ENCODE peak calls at places on chromosome 2, in six cellular contexts. S is fibroblast of lung, N is MM.1S, W is mesendoderm, U is neural progenitor cell, V is H9. K is an unnamed sample.

GRCh38 chr2:1553671-1554295 is 140.5 kb downstream of the TPO start:
- DNase-seq in N (no peak), V (no peak), W (peak; percentile 90), S (peak; percentile 85), U (peak; percentile 50), K (peak; percentile 67)

GRCh38 chr2:206392118-206392517 is 51.2 kb upstream of the ADAM23 start:
- DNase-seq in W (peak; percentile 67), U (peak; percentile 45), N (peak; percentile 65), S (peak; percentile 41), V (peak; percentile 49), K (no peak)

GRCh38 chr2:22701761-22702160 is 683.2 kb upstream of the KLHL29 start:
- DNase-seq in N (no peak), W (no peak), U (peak; percentile 64), V (no peak), S (no peak), K (no peak)

GRCh38 chr2:233707979-233708644 is 4.6 kb upstream of the UGT1A5 start:
- DNase-seq in N (no peak), U (no peak), W (no peak), V (no peak), S (peak; percentile 67), K (no peak)

GRCh38 chr2:69797836-69798465 is 31.5 kb upstream of the GMCL1 start:
- DNase-seq in S (peak; percentile 65), W (peak; percentile 89), V (no peak), U (no peak), N (no peak), K (no peak)

GRCh38 chr2:204933735-204934361 is 388.6 kb downstream of the PARD3B start:
- DNase-seq in V (no peak), S (no peak), W (no peak), N (no peak), U (no peak), K (no peak)

GRCh38 chr2:80238692-80239469 is 65.7 kb downstream of the LRRTM1 start:
- DNase-seq in U (peak; percentile 51), W (peak; percentile 54), S (peak; percentile 3), V (peak; percentile 43), N (peak; percentile 20), K (no peak)

GRCh38 chr2:5538717-5539116 is 153.5 kb upstream of the SOX11 start:
- DNase-seq in S (no peak), V (no peak), W (no peak), U (no peak), N (no peak), K (no peak)

GRCh38 chr2:54549430-54549829 is 93.3 kb downstream of the SPTBN1 start:
- DNase-seq in U (no peak), V (no peak), W (no peak), S (no peak), N (no peak), K (no peak)

GRCh38 chr2:171822520-171823297 is 71.3 kb downstream of the SLC25A12 start:
- DNase-seq in S (peak; percentile 13), V (no peak), W (no peak), N (no peak), U (no peak), K (no peak)

GRCh38 chr2:8098952-8099582 is 582.8 kb upstream of the ID2 start:
- DNase-seq in U (no peak), N (no peak), W (no peak), V (no peak), S (peak; percentile 5), K (no peak)

GRCh38 chr2:23615216-23616020 is 230.4 kb downstream of the KLHL29 start:
- DNase-seq in V (no peak), W (no peak), S (no peak), U (no peak), N (no peak), K (peak; percentile 48)

DNA sequence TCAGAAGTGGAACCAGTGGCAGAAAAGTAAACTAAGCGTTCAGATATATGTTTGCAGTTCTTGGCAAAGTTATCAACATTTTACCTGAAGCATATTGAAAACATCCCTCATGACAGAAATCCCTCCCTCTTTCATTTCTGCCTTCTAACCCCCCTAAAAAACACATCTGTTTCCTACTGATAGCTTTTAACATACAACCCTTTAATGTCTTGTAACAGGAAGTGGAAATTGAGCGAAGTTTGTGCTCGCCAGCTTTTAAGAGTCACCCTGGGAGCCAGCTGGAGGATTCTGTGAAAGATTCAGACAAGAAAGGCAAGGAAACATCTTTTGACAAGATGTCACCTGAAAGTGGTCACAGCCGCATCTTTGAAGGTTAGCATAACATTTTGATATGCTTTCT is 247.4 kb downstream of the XIRP2 start:
- DNase-seq in S (peak; percentile 20), U (no peak), V (no peak), W (no peak), N (peak; percentile 7), K (no peak)
- H3K9ac ChIP-seq in S (no peak overlapping the region), U (no peak overlapping the region), V (no peak overlapping the region), W (no peak overlapping the region), N (no peak overlapping the region), K (no peak overlapping the region)

DNA sequence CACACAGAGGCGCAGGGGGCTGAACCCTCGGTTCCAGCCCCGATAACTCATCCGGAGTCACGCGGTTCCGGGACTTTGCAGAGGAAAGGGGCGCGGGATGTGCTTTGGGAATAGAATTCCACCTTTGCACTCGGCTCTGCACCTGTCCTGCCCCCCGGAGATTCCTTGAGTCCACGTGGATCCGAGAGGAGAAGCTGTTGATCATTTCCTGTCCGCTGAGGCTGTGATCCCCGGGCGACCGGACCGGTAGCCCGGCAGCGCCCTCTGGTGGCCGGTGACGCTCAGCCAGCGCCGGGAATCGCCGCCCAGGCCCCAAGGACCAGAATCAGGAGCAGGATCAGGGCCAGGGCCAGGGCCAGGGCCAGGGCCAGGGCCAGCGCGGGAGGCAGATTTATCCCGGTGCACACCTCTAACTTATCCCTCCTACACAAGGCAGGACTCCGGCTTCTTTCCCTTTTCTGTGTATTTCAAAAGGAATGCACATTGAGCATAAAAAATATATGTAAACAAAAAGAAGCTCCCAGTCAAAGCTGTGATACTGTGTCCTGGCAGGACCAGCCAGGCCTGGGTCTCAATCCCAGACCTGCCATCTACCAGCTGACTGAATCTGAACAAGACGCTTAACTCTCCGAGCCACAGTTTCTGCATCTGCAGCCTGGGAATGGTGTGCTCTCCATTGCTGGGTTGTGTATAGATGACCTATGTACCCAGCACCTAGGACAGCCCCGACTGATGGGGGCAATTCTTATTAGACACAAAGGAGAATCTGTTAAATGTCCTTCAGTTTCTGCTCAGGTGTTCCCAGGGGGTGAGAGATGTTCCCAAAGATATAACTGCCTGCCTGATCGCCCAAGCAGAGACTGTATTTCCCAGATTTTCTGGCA is 8.5 kb upstream of the SPATA3 start:
- DNase-seq in W (peak; percentile 84), U (peak; percentile 88), S (peak; percentile 39), N (peak; percentile 70), V (peak; percentile 92), K (peak; percentile 90)
- H3K9ac ChIP-seq in W (no peak overlapping the region), U (no peak overlapping the region), S (peak overlapping the region; percentile 2), N (peak overlapping the region; percentile 30), V (no peak overlapping the region), K (no peak overlapping the region)

GRCh38 chr2:126655066-126655465 is 892 bp upstream of the GYPC start:
- DNase-seq in N (no peak), U (peak; percentile 50), W (peak; percentile 37), S (no peak), V (no peak), K (no peak)
- H3K9ac ChIP-seq in N (no peak overlapping the region), U (no peak overlapping the region), W (peak overlapping the region; percentile 34), S (no peak overlapping the region), V (no peak overlapping the region), K (peak overlapping the region; percentile 91)

GRCh38 chr2:113324684-113325160 is 46.0 kb upstream of the PAX8 start:
- DNase-seq in S (peak; percentile 76), N (no peak), U (peak; percentile 84), W (peak; percentile 75), V (peak; percentile 78), K (peak; percentile 78)
- H3K9ac ChIP-seq in S (no peak overlapping the region), N (no peak overlapping the region), U (no peak overlapping the region), W (peak overlapping the region; percentile 65), V (no peak overlapping the region), K (no peak overlapping the region)

DNA sequence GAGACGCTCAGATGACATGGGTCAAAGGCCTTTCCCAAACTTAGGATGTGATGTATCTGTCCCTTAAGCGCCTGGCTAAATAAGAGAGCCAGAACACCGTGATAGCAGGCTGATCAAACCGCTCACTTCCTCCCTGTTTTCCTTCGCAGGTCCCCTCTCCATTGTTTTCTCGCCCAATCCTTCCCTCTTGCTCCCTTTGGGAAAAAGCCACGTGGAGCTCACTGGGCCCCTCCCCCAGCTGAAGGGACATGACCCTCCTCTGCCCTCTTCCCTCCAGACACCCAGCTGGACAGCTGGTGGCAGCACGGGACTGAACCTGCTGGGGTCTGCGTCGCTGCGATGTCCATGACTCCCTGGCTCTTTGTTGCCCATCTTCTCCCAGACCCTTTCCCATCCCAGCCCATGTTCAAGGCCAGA is 201.7 kb downstream of the TNS1 start:
- DNase-seq in W (peak; percentile 31), S (no peak), U (peak; percentile 47), N (no peak), V (no peak), K (no peak)
- H3K9ac ChIP-seq in W (no peak overlapping the region), S (no peak overlapping the region), U (no peak overlapping the region), N (no peak overlapping the region), V (no peak overlapping the region), K (no peak overlapping the region)

DNA sequence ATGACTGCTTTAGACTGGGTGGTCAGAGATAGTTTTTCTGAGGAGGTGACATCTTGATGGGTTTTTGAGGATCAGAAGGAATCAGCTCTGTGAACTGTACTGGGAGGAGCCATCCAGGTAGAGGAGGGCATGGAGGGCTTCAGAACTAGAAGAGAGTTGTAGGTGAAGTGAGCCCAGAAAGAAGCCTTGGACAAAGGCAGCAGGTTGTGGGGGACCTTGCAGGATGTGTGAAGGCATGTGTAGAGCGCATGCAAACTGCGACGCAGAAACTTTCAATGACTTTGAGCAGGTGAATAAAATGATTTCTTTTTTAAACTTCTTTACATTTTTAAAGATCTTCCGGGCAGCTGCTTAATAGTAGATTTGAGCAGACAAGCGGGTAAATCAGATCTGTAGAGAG is 83.9 kb upstream of the SIX2 start:
- DNase-seq in U (no peak), W (no peak), S (no peak), N (no peak), V (peak; percentile 6), K (no peak)
- H3K9ac ChIP-seq in U (no peak overlapping the region), W (no peak overlapping the region), S (no peak overlapping the region), N (no peak overlapping the region), V (no peak overlapping the region), K (no peak overlapping the region)

GRCh38 chr2:109293663-109294062 is 164.7 kb downstream of the SH3RF3 start:
- DNase-seq in V (no peak), U (no peak), N (no peak), S (no peak), W (no peak), K (peak; percentile 29)

GRCh38 chr2:109297566-109298205 is 168.7 kb downstream of the SH3RF3 start:
- DNase-seq in U (no peak), W (no peak), V (no peak), N (no peak), S (no peak), K (peak; percentile 27)

GRCh38 chr2:109295070-109295780 is 166.2 kb downstream of the SH3RF3 start:
- DNase-seq in V (no peak), N (peak; percentile 94), S (no peak), U (no peak), W (no peak), K (peak; percentile 51)

GRCh38 chr2:109294523-109294922 is 165.5 kb downstream of the SH3RF3 start:
- DNase-seq in W (no peak), N (peak; percentile 7), V (no peak), U (no peak), S (no peak), K (peak; percentile 43)

GRCh38 chr2:109295781-109296117 is 166.7 kb downstream of the SH3RF3 start:
- DNase-seq in V (no peak), W (no peak), N (peak; percentile 81), S (no peak), U (no peak), K (no peak)
- H3K9ac ChIP-seq in V (no peak overlapping the region), W (no peak overlapping the region), N (peak overlapping the region; percentile 42), S (no peak overlapping the region), U (no peak overlapping the region), K (no peak overlapping the region)

K was measured in kidney.